ENCODE peak calls at places on chromosomes 7 and 10, in nine cellular contexts. P is lower lobe of right lung; R is kidney; N is aorta; E is AG04450; K is CD4-positive, CD25-positive, alpha-beta regulatory T cell; I is naive thymus-derived CD4-positive, alpha-beta T cell; Z is neural progenitor cell; B is colonic mucosa. W is an unnamed sample.

GRCh38 chr10:12707461-12708185 is 293.9 kb downstream of the CCDC3 start:
- DNase-seq in K (peak; percentile 62), E (peak; percentile 91), R (no peak), N (no peak), P (no peak), I (no peak), Z (peak; percentile 49), B (peak; percentile 49), W (peak; percentile 31)

GRCh38 chr7:157684157-157684595 is 347.4 kb downstream of the DNAJB6 start:
- DNase-seq in B (no peak), P (no peak), E (no peak), I (no peak), R (peak; percentile 60), Z (peak; percentile 93), N (no peak), K (no peak), W (no peak)

GRCh38 chr7:64619705-64620104 is 46.2 kb upstream of the ZNF107 start:
- DNase-seq in N (no peak), Z (no peak), I (no peak), B (no peak), P (no peak), E (no peak), R (no peak), K (peak; percentile 15), W (no peak)

GRCh38 chr7:23956769-23957556 is 246.9 kb downstream of the STK31 start:
- DNase-seq in N (no peak), P (no peak), E (no peak), I (no peak), K (no peak), R (no peak), Z (peak; percentile 75), B (no peak), W (no peak)

GRCh38 chr10:55183993-55184392 is 383.0 kb upstream of the PCDH15 start:
- DNase-seq in E (no peak), N (no peak), P (no peak), K (no peak), R (no peak), I (no peak), Z (no peak), B (no peak), W (no peak)

GRCh38 chr7:117837841-117838240 is 35.4 kb downstream of the CTTNBP2 start:
- DNase-seq in N (no peak), K (no peak), R (no peak), Z (no peak), P (no peak), E (no peak), B (no peak), I (no peak), W (no peak)

GRCh38 chr7:129607471-129608120 is 3.9 kb upstream of the NRF1 start:
- DNase-seq in B (peak; percentile 43), I (peak; percentile 16), P (no peak), R (no peak), K (peak; percentile 69), E (no peak), Z (peak; percentile 64), N (no peak), W (peak; percentile 42)

GRCh38 chr10:62053860-62054259 is 152.4 kb downstream of the ARID5B start:
- DNase-seq in K (peak; percentile 64), E (no peak), I (no peak), Z (no peak), P (no peak), R (no peak), N (no peak), B (no peak), W (no peak)

GRCh38 chr10:121823993-121824463 is 103.8 kb downstream of the ATE1 start:
- DNase-seq in N (no peak), P (no peak), K (peak; percentile 48), B (no peak), E (no peak), I (peak; percentile 3), Z (peak; percentile 43), R (no peak), W (no peak)

GRCh38 chr10:129328531-129328930 is 138.5 kb upstream of the MGMT start:
- DNase-seq in R (no peak), N (no peak), E (no peak), P (no peak), K (no peak), B (no peak), I (no peak), Z (no peak), W (no peak)

GRCh38 chr10:118052816-118053215 is 6.1 kb upstream of the RAB11FIP2 start:
- DNase-seq in R (no peak), P (no peak), E (no peak), N (no peak), Z (no peak), B (no peak), I (no peak), K (no peak), W (no peak)

GRCh38 chr7:98365863-98366561 is 34.9 kb downstream of the BAIAP2L1 start:
- DNase-seq in N (no peak), Z (no peak), P (no peak), I (no peak), K (no peak), B (peak; percentile 63), E (no peak), R (no peak), W (no peak)

GRCh38 chr10:25758041-25758457 is 176.0 kb upstream of the MYO3A start:
- DNase-seq in R (no peak), N (no peak), P (no peak), I (no peak), E (no peak), B (no peak), Z (peak; percentile 59), K (peak; percentile 15), W (peak; percentile 34)

GRCh38 chr7:17408904-17409290 is 110.4 kb downstream of the AHR start:
- DNase-seq in P (no peak), Z (no peak), R (no peak), I (no peak), N (no peak), B (no peak), E (no peak), K (no peak), W (no peak)

GRCh38 chr7:142796001-142796500 is 25.3 kb downstream of the PRSS2 start:
- DNase-seq in I (no peak), R (no peak), N (no peak), B (no peak), K (peak; percentile 22), Z (peak; percentile 20), P (no peak), E (no peak), W (no peak)
- H3K4me3 ChIP-seq in I (peak overlapping the region; percentile 83), R (no peak overlapping the region), N (no peak overlapping the region), B (peak overlapping the region; percentile 34), K (peak overlapping the region; percentile 86), Z (peak overlapping the region; percentile 57), P (peak overlapping the region; percentile 44), E (no peak overlapping the region), W (no peak overlapping the region)

GRCh38 chr10:91617073-91617580 is 15.7 kb downstream of the PPP1R3C start:
- DNase-seq in I (no peak), N (no peak), P (no peak), K (no peak), E (peak; percentile 73), B (no peak), R (no peak), Z (no peak), W (no peak)
- H3K27ac ChIP-seq in I (no peak overlapping the region), N (no peak overlapping the region), P (no peak overlapping the region), K (no peak overlapping the region), E (peak overlapping the region; percentile 12), B (no peak overlapping the region), R (no peak overlapping the region), Z (no peak overlapping the region), W (no peak overlapping the region)

GRCh38 chr7:100170111-100170897 is 1.9 kb upstream of the GAL3ST4 start:
- DNase-seq in B (no peak), R (peak; percentile 55), N (no peak), I (no peak), K (no peak), E (no peak), P (no peak), Z (no peak), W (no peak)

GRCh38 chr7:100171087-100171681 is 2.8 kb upstream of the GAL3ST4 start:
- DNase-seq in E (no peak), K (no peak), I (no peak), R (peak; percentile 76), P (no peak), B (no peak), Z (peak; percentile 84), N (no peak), W (no peak)

GRCh38 chr7:100166966-100167911 is 1.2 kb downstream of the GAL3ST4 start:
- DNase-seq in B (no peak), R (peak; percentile 30), I (no peak), Z (no peak), P (no peak), E (no peak), K (no peak), N (peak; percentile 15), W (no peak)

GRCh38 chr7:100167912-100168323 is 499 bp downstream of the GAL3ST4 start:
- DNase-seq in N (peak; percentile 56), P (no peak), Z (peak; percentile 59), B (peak; percentile 59), E (no peak), I (no peak), R (no peak), K (no peak), W (no peak)

GRCh38 chr7:100169147-100169850 is 882 bp upstream of the GAL3ST4 start:
- DNase-seq in E (no peak), N (no peak), I (peak; percentile 48), P (no peak), R (peak; percentile 12), B (no peak), Z (no peak), K (peak; percentile 53), W (no peak)
- H3K4me3 ChIP-seq in E (no peak overlapping the region), N (no peak overlapping the region), I (peak overlapping the region; percentile 69), P (peak overlapping the region; percentile 55), R (no peak overlapping the region), B (no peak overlapping the region), Z (no peak overlapping the region), K (no peak overlapping the region), W (no peak overlapping the region)

GRCh38 chr10:124942317-124943169 is 620 bp downstream of the ZRANB1 start:
- DNase-seq in E (no peak), B (no peak), R (no peak), K (no peak), P (no peak), Z (no peak), I (no peak), N (no peak), W (no peak)

GRCh38 chr10:124941823-124942222 is at the start of gene ZRANB1:
- DNase-seq in E (no peak), Z (no peak), P (no peak), K (no peak), R (no peak), I (no peak), N (no peak), B (no peak), W (no peak)

GRCh38 chr10:124935946-124936345 is 6.0 kb upstream of the ZRANB1 start:
- DNase-seq in I (no peak), K (no peak), R (no peak), Z (no peak), P (no peak), E (no peak), B (no peak), N (no peak), W (no peak)

GRCh38 chr10:124936813-124937212 is 5.1 kb upstream of the ZRANB1 start:
- DNase-seq in P (no peak), N (no peak), E (no peak), Z (no peak), I (no peak), R (no peak), K (no peak), B (no peak), W (no peak)

DNA sequence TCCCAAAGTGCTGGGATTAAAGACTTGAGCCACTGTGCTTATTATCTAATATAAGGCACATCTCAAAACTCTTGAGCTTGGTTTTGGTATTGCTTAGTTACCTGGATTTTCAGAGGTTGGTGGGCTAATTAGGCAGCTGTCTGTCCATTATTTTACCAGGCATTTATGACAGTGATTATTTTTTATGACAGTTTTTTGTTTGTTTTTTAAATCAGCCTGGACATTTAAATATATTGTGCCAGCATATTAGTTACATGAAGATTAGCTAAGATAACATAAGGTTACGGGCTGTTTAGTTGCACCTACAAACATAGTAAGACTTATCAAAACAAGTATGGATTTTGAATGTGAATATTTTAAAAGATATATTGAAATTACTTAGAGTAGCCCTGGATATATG is 2.6 kb upstream of the ZRANB1 start:
- DNase-seq in I (no peak), B (no peak), P (no peak), R (no peak), K (no peak), E (no peak), N (no peak), Z (no peak), W (no peak)
- H3K27ac ChIP-seq in I (no peak overlapping the region), B (no peak overlapping the region), P (no peak overlapping the region), R (no peak overlapping the region), K (no peak overlapping the region), E (no peak overlapping the region), N (no peak overlapping the region), Z (no peak overlapping the region), W (no peak overlapping the region)

W was measured in body of pancreas.